ENCODE peak calls at places on chromosomes 13 and 19, in seven cellular contexts. X is transverse colon, U is ovary, L is uterus, P is heart left ventricle, C is vagina, I is IMR-90. B is an unnamed sample. For H3K4me1 and H3K27me3, the result is how much of the 10 kb centered on the place peaks cover.

GRCh38 chr13:37375724-37376123 is 222.8 kb downstream of the POSTN start:
- DNase-seq in X (no peak), U (no peak), L (no peak), P (no peak), C (no peak), I (peak), B (no peak)

GRCh38 chr19:8392017-8392591 is 1.9 kb downstream of the RAB11B start:
- DNase-seq in X (no peak), U (no peak), L (no peak), P (peak), C (no peak), I (no peak), B (no peak)

GRCh38 chr13:98507060-98507797 is 69.7 kb downstream of the STK24 start:
- DNase-seq in X (peak), U (peak), L (no peak), P (peak), C (no peak), I (no peak), B (no peak)

GRCh38 chr19:43438291-43439162 is 23.8 kb downstream of the TEX101 start:
- DNase-seq in X (peak), U (no peak), L (peak), P (peak), C (no peak), I (peak), B (no peak)

GRCh38 chr13:25371608-25372274 is at the start of gene ATP8A2:
- DNase-seq in X (no peak), U (no peak), L (no peak), P (no peak), C (no peak), I (no peak), B (no peak)

GRCh38 chr19:55283548-55284393 is at the start of gene BRSK1:
- DNase-seq in X (peak), U (no peak), L (peak), P (peak), C (no peak), I (peak), B (no peak)

GRCh38 chr13:89755729-89756492 is 1591.6 kb upstream of the MIR17HG start:
- DNase-seq in X (no peak), U (no peak), L (no peak), P (no peak), C (no peak), I (no peak), B (no peak)

GRCh38 chr13:20489185-20489820 is 36.4 kb downstream of the CRYL1 start:
- DNase-seq in X (peak), U (no peak), L (no peak), P (no peak), C (no peak), I (peak), B (no peak)

GRCh38 chr19:35533822-35534521 is 716 bp downstream of the GAPDHS start:
- DNase-seq in X (peak), U (peak), L (no peak), P (peak), C (no peak), I (peak), B (no peak)

GRCh38 chr13:70829748-70830147 is 721.5 kb upstream of the KLHL1 start:
- DNase-seq in X (no peak), U (no peak), L (no peak), P (no peak), C (no peak), I (no peak), B (no peak)

GRCh38 chr13:114140131-114140908 is 7.9 kb upstream of the RASA3 start:
- DNase-seq in X (peak), U (no peak), L (no peak), P (peak), C (no peak), I (no peak), B (no peak)

GRCh38 chr13:23960566-23961156 is 63.4 kb upstream of the C1QTNF9B start:
- DNase-seq in X (no peak), U (no peak), L (no peak), P (no peak), C (no peak), I (peak), B (no peak)

GRCh38 chr13:102707465-102707864 is 12.6 kb upstream of the METTL21C start:
- DNase-seq in X (no peak), U (no peak), L (no peak), P (no peak), C (no peak), I (peak), B (no peak)

GRCh38 chr19:35207391-35207871 is 21.1 kb downstream of the FAM187B start:
- DNase-seq in X (no peak), U (no peak), L (no peak), P (no peak), C (no peak), I (no peak), B (no peak)

GRCh38 chr13:40764587-40765403 is 6.2 kb downstream of the MRPS31 start:
- DNase-seq in X (no peak), U (no peak), L (no peak), P (no peak), C (no peak), I (no peak), B (no peak)

GRCh38 chr19:45471116-45471865 is 3.5 kb downstream of the FOSB start:
- DNase-seq in X (no peak), U (no peak), L (no peak), P (no peak), C (no peak), I (no peak), B (no peak)
- TF ChIP-seq POLR2A in X (no peak), U (no peak), L (no peak), P (no peak), C (no peak), I (no peak), B (no peak)

DNA sequence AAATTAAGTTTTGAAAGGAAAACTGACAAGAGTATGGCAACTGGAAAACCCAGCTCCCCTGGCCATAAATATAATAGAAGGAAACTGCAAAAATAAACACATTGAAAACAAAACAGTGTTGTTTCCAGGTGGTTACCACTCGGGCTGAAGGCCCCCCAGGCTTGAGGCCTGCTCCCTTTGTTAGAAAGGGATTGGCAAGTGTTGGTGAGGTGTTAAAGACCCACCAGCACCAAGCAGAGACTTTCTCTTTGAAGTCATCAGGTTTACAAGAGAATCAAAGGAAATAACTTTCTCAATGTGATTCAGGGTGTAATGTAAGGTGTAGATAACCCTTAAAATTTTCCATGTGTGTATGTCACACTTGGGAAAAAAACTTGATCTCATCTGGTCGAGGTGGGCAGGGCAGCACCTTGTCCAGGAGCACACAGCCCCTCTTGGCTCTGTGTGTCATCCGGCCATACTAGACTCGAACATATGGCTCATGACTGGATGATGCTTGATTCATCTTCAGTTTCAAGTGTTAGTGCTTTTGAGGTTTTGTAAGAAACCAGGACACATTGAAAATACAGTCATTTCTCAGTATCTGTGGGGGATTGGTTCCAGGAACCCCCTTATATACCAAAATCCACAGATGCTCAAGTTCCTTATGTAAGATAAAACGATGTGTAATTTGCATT is 7.8 kb downstream of the ACTN4 start:
- DNase-seq in X (no peak), U (no peak), L (no peak), P (no peak), C (no peak), I (peak), B (no peak)
- H3K4me1 ChIP-seq in X (half or more), U (half or more), L (under half), P (half or more), C (half or more), I (half or more), B (half or more)

GRCh38 chr19:39645800-39646411 is 9.8 kb upstream of the LGALS16 start:
- DNase-seq in X (no peak), U (no peak), L (no peak), P (no peak), C (no peak), I (peak), B (no peak)
- H3K27me3 ChIP-seq in X (under half), U (under half), L (under half), P (under half), C (under half), I (under half), B (under half)

GRCh38 chr19:9584073-9584833 is at the start of gene ZNF121:
- DNase-seq in X (peak), U (peak), L (peak), P (peak), C (no peak), I (peak), B (no peak)
- TF ChIP-seq POLR2A in X (peak), U (peak), L (peak), P (no peak), C (peak), I (peak), B (no peak)

B was measured in esophagus squamous epithelium.